ENCODE peak calls at places on chromosomes 13 and 19, in four cellular contexts. K is stimulated activated CD4-positive, alpha-beta T cell treated with anti-CD3 and anti-CD28 coated beads, Interleukin-2, amount 100 ng/mL, for 24 hours; R is H1; I is HFFc6. H is an unnamed sample.

GRCh38 chr13:113511361-113511760 is 20.9 kb upstream of the DCUN1D2 start:
- DNase-seq in K (no peak), R (no peak), I (no peak), H (no peak)

GRCh38 chr13:101919541-101920306 is 467.2 kb downstream of the ITGBL1 start:
- DNase-seq in K (no peak), I (no peak), R (no peak), H (peak)

GRCh38 chr19:18871543-18871942 is 24.4 kb downstream of the CERS1 start:
- DNase-seq in I (no peak), K (no peak), R (no peak), H (no peak)

GRCh38 chr19:2561221-2561620 is 85.3 kb downstream of the GADD45B start:
- DNase-seq in R (no peak), K (no peak), I (no peak), H (no peak)

GRCh38 chr19:35592226-35592625 is 6.3 kb downstream of the PMIS2 start:
- DNase-seq in K (no peak), I (no peak), R (peak), H (peak)

GRCh38 chr13:45490068-45490467 is 25.3 kb downstream of the COG3 start:
- DNase-seq in I (no peak), K (no peak), R (no peak), H (no peak)

GRCh38 chr19:46791944-46792343 is 3.5 kb upstream of the SLC1A5 start:
- DNase-seq in I (peak), K (no peak), R (no peak), H (no peak)

GRCh38 chr19:19434483-19435045 is 29.1 kb downstream of the GATAD2A start:
- DNase-seq in R (no peak), K (no peak), I (no peak), H (no peak)

GRCh38 chr13:28117689-28118377 is 17.5 kb upstream of the FLT3 start:
- DNase-seq in I (no peak), R (no peak), K (no peak), H (no peak)

GRCh38 chr13:100673831-100674362 is 698 bp downstream of the TMTC4 start:
- DNase-seq in K (peak), I (peak), R (no peak), H (peak)

GRCh38 chr13:27961227-27962085 is 7.7 kb downstream of the CDX2 start:
- DNase-seq in I (no peak), K (no peak), R (no peak), H (no peak)

GRCh38 chr19:11378319-11379189 is 4.1 kb downstream of the SWSAP1 start:
- DNase-seq in R (no peak), I (peak), K (no peak), H (peak)

GRCh38 chr19:342801-343421 is 1.7 kb downstream of the MIER2 start:
- DNase-seq in K (no peak), R (no peak), I (peak), H (peak)

GRCh38 chr19:13091400-13092161 is 11.1 kb downstream of the LYL1 start:
- DNase-seq in R (no peak), K (no peak), I (no peak), H (peak)

GRCh38 chr13:113801289-113801961 is 42.4 kb downstream of the TMEM255B start:
- DNase-seq in K (no peak), R (no peak), I (no peak), H (no peak)

GRCh38 chr13:65843314-65843731 is 1386.8 kb downstream of the PCDH9 start:
- DNase-seq in K (no peak), I (no peak), R (no peak), H (no peak)

GRCh38 chr19:10219678-10220077 is 11.5 kb downstream of the S1PR2 start:
- DNase-seq in R (peak), I (no peak), K (peak), H (peak)

GRCh38 chr19:12668937-12669271 is 2.3 kb downstream of the WDR83 start:
- DNase-seq in R (no peak), K (peak), I (peak), H (peak)

GRCh38 chr19:49564616-49565045 is 15.7 kb downstream of the NOSIP start:
- DNase-seq in K (peak), R (no peak), I (no peak), H (no peak)

GRCh38 chr19:2923510-2923909 is 21.3 kb downstream of the ZNF77 start:
- DNase-seq in K (no peak), R (no peak), I (peak), H (peak)

GRCh38 chr19:45115809-45116615 is 23.0 kb downstream of the PPP1R37 start:
- DNase-seq in I (no peak), R (no peak), K (no peak), H (no peak)

GRCh38 chr13:50365300-50365682 is 350.0 kb downstream of the KCNRG start:
- DNase-seq in I (no peak), K (peak), R (no peak), H (peak)

GRCh38 chr19:38452430-38453366 is 19.2 kb downstream of the RYR1 start:
- DNase-seq in R (peak), K (no peak), I (no peak), H (no peak)

GRCh38 chr13:45807520-45808099 is 43.9 kb downstream of the SIAH3 start:
- DNase-seq in R (no peak), K (no peak), I (peak), H (peak)

GRCh38 chr19:32240316-32240715 is 105.1 kb upstream of the ZNF507 start:
- DNase-seq in R (no peak), I (no peak), K (no peak), H (no peak)

GRCh38 chr13:111855016-111855590 is 211.8 kb upstream of the SOX1 start:
- DNase-seq in K (no peak), I (no peak), R (no peak), H (no peak)

GRCh38 chr19:9913237-9914000 is 22.9 kb downstream of the OLFM2 start:
- DNase-seq in R (no peak), K (no peak), I (no peak), H (no peak)

GRCh38 chr19:16222806-16223205 is 25.1 kb downstream of the AP1M1 start:
- DNase-seq in R (no peak), K (no peak), I (no peak), H (no peak)

GRCh38 chr13:49927755-49928154 is 8.4 kb downstream of the SPRYD7 start:
- DNase-seq in R (no peak), I (peak), K (no peak), H (no peak)

GRCh38 chr13:112457485-112457884 is 81.3 kb downstream of the SPACA7 start:
- DNase-seq in I (no peak), K (no peak), R (no peak), H (no peak)